ENCODE peak calls at places on chromosomes 3 and 15, in nine cellular contexts. P, B, J, F, X, E, N, V and Z are unnamed samples.

GRCh38 chr3:146313411-146314111 is 62.7 kb upstream of the PLSCR4 start:
- DNase-seq in P (no peak), B (no peak), J (no peak), F (peak), X (no peak), E (no peak), N (no peak), V (no peak), Z (no peak)

GRCh38 chr3:10619989-10620832 is 114.8 kb upstream of the ATP2B2 start:
- DNase-seq in P (no peak), B (no peak), J (no peak), F (no peak), X (no peak), E (no peak), N (no peak), V (no peak), Z (no peak)

GRCh38 chr3:126208618-126209256 is 28.4 kb upstream of the ALDH1L1 start:
- DNase-seq in P (peak), B (peak), J (peak), F (peak), X (peak), E (peak), N (no peak), V (peak), Z (no peak)

GRCh38 chr3:11910971-11911531 is 64.4 kb upstream of the TAMM41 start:
- DNase-seq in P (no peak), B (no peak), J (no peak), F (no peak), X (no peak), E (no peak), N (no peak), V (no peak), Z (no peak)

GRCh38 chr3:26193558-26193957 is 403.7 kb downstream of the OXSM start:
- DNase-seq in P (no peak), B (no peak), J (no peak), F (no peak), X (no peak), E (no peak), N (no peak), V (no peak), Z (no peak)

GRCh38 chr3:184670091-184670602 is 41.7 kb downstream of the MAGEF1 start:
- DNase-seq in P (no peak), B (no peak), J (no peak), F (no peak), X (no peak), E (no peak), N (no peak), V (no peak), Z (no peak)

GRCh38 chr15:38084289-38084688 is 149.8 kb downstream of the TMCO5A start:
- DNase-seq in P (no peak), B (no peak), J (no peak), F (peak), X (no peak), E (no peak), N (peak), V (no peak), Z (peak)

GRCh38 chr3:50587373-50587772 is 18.1 kb downstream of the HEMK1 start:
- DNase-seq in P (no peak), B (no peak), J (no peak), F (peak), X (no peak), E (no peak), N (no peak), V (no peak), Z (no peak)

GRCh38 chr15:22949074-22949547 is 31.1 kb downstream of the CYFIP1 start:
- DNase-seq in P (peak), B (no peak), J (no peak), F (peak), X (peak), E (peak), N (no peak), V (no peak), Z (no peak)

GRCh38 chr15:55715355-55716076 is 27.4 kb downstream of the PRTG start:
- DNase-seq in P (no peak), B (no peak), J (no peak), F (no peak), X (no peak), E (no peak), N (no peak), V (no peak), Z (no peak)

GRCh38 chr3:51355891-51356578 is 29.1 kb upstream of the MANF start:
- DNase-seq in P (no peak), B (no peak), J (no peak), F (no peak), X (no peak), E (no peak), N (no peak), V (no peak), Z (no peak)

GRCh38 chr3:8996681-8997121 is 33.4 kb upstream of the RAD18 start:
- DNase-seq in P (peak), B (no peak), J (no peak), F (peak), X (no peak), E (no peak), N (no peak), V (no peak), Z (no peak)

GRCh38 chr15:27656296-27656987 is 442.7 kb downstream of the OCA2 start:
- DNase-seq in P (no peak), B (no peak), J (no peak), F (no peak), X (no peak), E (no peak), N (no peak), V (no peak), Z (no peak)

GRCh38 chr3:129068291-129068886 is 7.8 kb downstream of the GP9 start:
- DNase-seq in P (no peak), B (no peak), J (no peak), F (no peak), X (no peak), E (no peak), N (no peak), V (no peak), Z (no peak)

GRCh38 chr3:57556459-57557087 is 499 bp downstream of the PDE12 start:
- DNase-seq in P (no peak), B (peak), J (peak), F (no peak), X (peak), E (peak), N (peak), V (no peak), Z (peak)

GRCh38 chr3:141686477-141687280 is 51.4 kb upstream of the RNF7 start:
- DNase-seq in P (peak), B (peak), J (no peak), F (peak), X (peak), E (peak), N (no peak), V (peak), Z (no peak)

GRCh38 chr15:70062321-70062956 is 35.3 kb downstream of the TLE3 start:
- DNase-seq in P (peak), B (no peak), J (no peak), F (peak), X (peak), E (peak), N (no peak), V (no peak), Z (no peak)

GRCh38 chr3:175399156-175399840 is 540.2 kb downstream of the NAALADL2 start:
- DNase-seq in P (no peak), B (no peak), J (no peak), F (no peak), X (no peak), E (no peak), N (no peak), V (no peak), Z (no peak)

GRCh38 chr3:194985031-194985578 is 285.9 kb downstream of the XXYLT1 start:
- DNase-seq in P (peak), B (peak), J (no peak), F (peak), X (peak), E (peak), N (no peak), V (no peak), Z (no peak)

GRCh38 chr3:184172681-184173373 is 1.8 kb upstream of the AP2M1 start:
- DNase-seq in P (no peak), B (no peak), J (no peak), F (peak), X (no peak), E (no peak), N (no peak), V (no peak), Z (no peak)

GRCh38 chr15:39247574-39247973 is 333.3 kb upstream of the THBS1 start:
- DNase-seq in P (no peak), B (no peak), J (no peak), F (peak), X (no peak), E (no peak), N (no peak), V (no peak), Z (no peak)

GRCh38 chr15:39250001-39250400 is 330.9 kb upstream of the THBS1 start:
- DNase-seq in P (no peak), B (no peak), J (no peak), F (no peak), X (no peak), E (no peak), N (no peak), V (no peak), Z (no peak)

GRCh38 chr15:39250460-39251186 is 330.3 kb upstream of the THBS1 start:
- DNase-seq in P (no peak), B (no peak), J (no peak), F (peak), X (no peak), E (no peak), N (no peak), V (no peak), Z (no peak)

GRCh38 chr15:39246523-39246922 is 334.4 kb upstream of the THBS1 start:
- DNase-seq in P (no peak), B (no peak), J (no peak), F (no peak), X (no peak), E (no peak), N (no peak), V (no peak), Z (no peak)

GRCh38 chr15:39248204-39248603 is 332.7 kb upstream of the THBS1 start:
- DNase-seq in P (peak), B (peak), J (no peak), F (peak), X (no peak), E (no peak), N (no peak), V (no peak), Z (no peak)
- TF ChIP-seq CTCF in P (no peak), B (no peak), J (no peak), F (no peak), X (no peak), E (no peak), N (no peak), V (no peak), Z (no peak)

DNA sequence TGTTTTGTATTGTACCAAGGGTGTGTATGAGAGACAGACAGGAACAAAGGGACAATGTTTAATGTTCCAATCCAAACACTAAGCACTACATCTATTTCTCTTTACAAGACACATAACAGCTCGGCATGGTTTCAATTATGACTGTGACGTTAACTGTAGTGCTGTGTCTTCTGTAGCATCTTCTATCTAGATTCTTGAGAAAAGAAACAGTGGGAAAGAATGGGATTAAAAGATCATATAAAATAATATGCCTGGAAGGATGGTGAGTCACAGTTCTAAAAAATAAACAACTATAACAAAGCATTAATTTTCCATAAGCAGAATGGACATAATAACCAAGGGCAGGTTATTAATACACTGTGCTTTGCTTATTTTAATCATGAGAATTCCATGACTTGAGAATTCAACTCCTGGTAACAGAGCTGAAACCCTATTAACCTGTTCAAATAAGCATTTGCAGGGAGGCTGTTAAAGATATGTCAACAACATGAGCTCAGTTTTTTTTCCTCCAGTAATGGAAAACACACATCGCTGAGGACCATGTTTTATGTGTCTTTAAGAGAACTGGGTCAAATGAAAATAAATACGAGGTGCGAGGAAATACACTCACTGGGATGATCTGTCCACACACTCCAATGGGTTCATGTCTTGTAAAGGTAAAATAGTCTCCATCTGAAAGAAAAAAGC is 70.9 kb downstream of the ALDH1A2 start:
- DNase-seq in P (no peak), B (no peak), J (no peak), F (no peak), X (no peak), E (no peak), N (no peak), V (no peak), Z (no peak)
- TF ChIP-seq CTCF in P (no peak), B (no peak), J (no peak), F (no peak), X (no peak), E (no peak), N (no peak), V (no peak), Z (no peak)

GRCh38 chr3:115169808-115170207 is 22.7 kb upstream of the ZBTB20 start:
- DNase-seq in P (no peak), B (no peak), J (no peak), F (peak), X (no peak), E (no peak), N (no peak), V (no peak), Z (no peak)
- TF ChIP-seq CTCF in P (peak), B (peak), J (peak), F (peak), X (no peak), E (no peak), N (no peak), V (peak), Z (no peak)

DNA sequence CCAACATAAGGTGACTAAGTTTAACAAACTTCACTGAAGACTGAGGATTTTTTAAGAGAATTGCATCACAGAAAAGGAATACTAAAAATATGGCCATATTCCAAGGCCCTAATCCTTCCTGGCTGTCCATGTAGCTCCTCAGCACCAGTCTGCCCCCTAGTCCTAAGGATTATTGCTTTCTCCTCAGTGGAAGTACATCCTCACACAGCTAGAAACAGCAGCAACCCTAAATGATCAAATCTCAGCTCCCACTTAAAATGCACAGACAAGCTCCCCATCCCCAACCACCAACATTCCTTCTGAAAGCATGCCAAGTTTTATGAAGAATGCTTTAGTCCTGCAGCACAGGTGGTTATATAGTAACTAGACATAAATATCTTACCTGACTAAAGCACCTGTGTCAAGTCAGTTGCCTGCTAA is 14.7 kb downstream of the ST3GAL6 start:
- DNase-seq in P (no peak), B (no peak), J (no peak), F (peak), X (no peak), E (no peak), N (no peak), V (no peak), Z (no peak)
- TF ChIP-seq CTCF in P (no peak), B (no peak), J (no peak), F (no peak), X (no peak), E (peak), N (no peak), V (peak), Z (no peak)

GRCh38 chr3:170038434-170039110 is 777 bp downstream of the GPR160 start:
- DNase-seq in P (no peak), B (peak), J (no peak), F (no peak), X (peak), E (peak), N (peak), V (no peak), Z (peak)
- TF ChIP-seq CTCF in P (peak), B (peak), J (no peak), F (no peak), X (peak), E (peak), N (peak), V (no peak), Z (no peak)

DNA sequence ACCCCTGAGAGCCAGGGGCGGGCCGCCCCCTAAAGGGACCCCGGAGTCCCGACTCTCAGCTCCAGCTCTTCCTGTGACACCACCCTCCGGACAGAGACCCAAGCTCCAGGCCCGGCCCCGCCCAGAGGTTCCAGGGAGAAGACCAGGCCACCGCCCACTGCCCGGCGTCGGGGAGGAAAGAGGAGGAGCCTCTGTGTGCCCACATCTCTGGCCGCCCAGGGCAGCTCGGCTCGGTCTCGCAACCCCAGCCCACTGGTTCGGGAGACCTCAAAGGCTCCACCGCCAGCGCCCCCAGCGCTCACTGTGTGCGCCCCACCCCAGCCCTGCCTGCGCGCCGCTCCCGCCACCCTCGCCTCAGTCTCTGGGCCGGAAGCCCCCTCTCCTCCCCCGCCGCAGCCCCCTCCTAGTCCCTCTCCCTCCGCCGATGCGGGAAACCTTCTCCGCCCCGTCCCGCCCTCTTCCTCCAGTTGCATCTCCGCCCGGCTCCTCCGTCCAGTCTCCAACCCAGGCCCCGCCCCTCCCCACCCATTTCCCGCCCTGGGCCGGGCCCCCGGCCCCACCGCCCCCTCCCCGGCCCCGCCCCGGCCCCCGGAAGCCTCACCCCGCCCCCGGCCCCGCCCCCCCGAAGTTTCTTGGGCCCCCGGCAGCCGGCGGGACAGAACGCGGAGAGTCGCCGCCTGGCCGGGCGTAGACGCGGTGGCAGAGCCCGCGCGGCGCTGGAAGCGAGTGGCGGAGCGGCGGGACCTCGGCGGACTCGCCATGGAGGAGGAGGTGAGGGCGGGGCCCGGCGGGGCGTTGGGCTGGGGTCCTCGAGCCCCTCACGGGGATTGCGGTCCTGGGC is at the start of gene PLEKHO2:
- DNase-seq in P (peak), B (peak), J (peak), F (peak), X (peak), E (peak), N (peak), V (peak), Z (peak)
- TF ChIP-seq CTCF in P (no peak), B (peak), J (no peak), F (no peak), X (no peak), E (peak), N (no peak), V (no peak), Z (no peak)